ENCODE peak calls at places on chromosome 13, in eight cellular contexts. Y is breast epithelium; X is cardiac muscle cell; L is ELF-1; R is Panc1; I is neural crest cell; M is T-helper 17 cell; P is stimulated activated CD8-positive, alpha-beta memory T cell treated with anti-CD3 and anti-CD28 coated beads, Interleukin-12 subunit alpha, Interleukin-12 subunit beta, amount 100 ng/mL, for 4 hours. N is an unnamed sample.

GRCh38 chr13:29845440-29846056 is 4.9 kb downstream of the UBL3 start:
- DNase-seq in L (no peak), R (no peak), Y (no peak), X (no peak), P (no peak), I (no peak), M (no peak), N (no peak)

GRCh38 chr13:49814551-49815270 is 22.2 kb upstream of the KPNA3 start:
- DNase-seq in M (no peak), I (no peak), P (no peak), R (no peak), L (no peak), Y (no peak), X (no peak), N (no peak)

GRCh38 chr13:42048323-42048624 is 174 bp upstream of the DGKH start:
- DNase-seq in Y (no peak), P (no peak), X (no peak), M (no peak), L (peak), R (no peak), I (no peak), N (no peak)

GRCh38 chr13:98147521-98147920 is 4.6 kb downstream of the FARP1 start:
- DNase-seq in P (no peak), M (no peak), X (no peak), R (no peak), I (no peak), L (no peak), Y (no peak), N (no peak)

GRCh38 chr13:76438050-76438449 is 448.2 kb downstream of the KCTD12 start:
- DNase-seq in X (no peak), L (no peak), M (no peak), R (no peak), Y (no peak), P (no peak), I (no peak), N (no peak)

GRCh38 chr13:100442095-100442832 is 146.3 kb downstream of the GGACT start:
- DNase-seq in Y (no peak), I (no peak), R (no peak), X (no peak), L (no peak), M (no peak), P (no peak), N (no peak)

GRCh38 chr13:31639443-31640163 is 99.7 kb upstream of the RXFP2 start:
- DNase-seq in I (no peak), Y (no peak), R (no peak), M (no peak), X (no peak), L (no peak), P (no peak), N (no peak)

GRCh38 chr13:88429862-88430261 is 758.7 kb downstream of the SLITRK5 start:
- DNase-seq in P (no peak), M (no peak), Y (no peak), R (no peak), I (no peak), L (no peak), X (peak), N (no peak)

GRCh38 chr13:40230833-40231266 is 435.6 kb downstream of the FOXO1 start:
- DNase-seq in R (no peak), P (no peak), X (no peak), I (no peak), Y (no peak), L (no peak), M (no peak), N (no peak)

N was measured in CD14-positive monocyte.